ENCODE peak calls at places on chromosome 15, in seven cellular contexts. T is hypothalamus; Y is NCI-H345; L is activated CD8-positive, alpha-beta T cell treated with anti-CD3 and anti-CD28 coated beads for 36 hours; D is germinal center; E is ovary; N is ELF-1. S is an unnamed sample.

GRCh38 chr15:99925661-99926461 is 192.6 kb upstream of the LYSMD4 start:
- DNase-seq in T (no peak), Y (peak), L (peak), D (peak), E (peak), N (peak), S (peak)

GRCh38 chr15:65365229-65365628 is 12.6 kb downstream of the IGDCC3 start:
- DNase-seq in T (no peak), Y (no peak), L (no peak), D (no peak), E (no peak), N (peak), S (no peak)

GRCh38 chr15:68334661-68335124 is 57.1 kb downstream of the FEM1B start:
- DNase-seq in T (no peak), Y (no peak), L (no peak), D (no peak), E (no peak), N (no peak), S (peak)

GRCh38 chr15:59894835-59895234 is 109.3 kb upstream of the FOXB1 start:
- DNase-seq in T (no peak), Y (no peak), L (no peak), D (no peak), E (no peak), N (no peak), S (no peak)

GRCh38 chr15:75646112-75646943 is 1.4 kb upstream of the SNX33 start:
- DNase-seq in T (no peak), Y (no peak), L (no peak), D (no peak), E (no peak), N (no peak), S (no peak)

GRCh38 chr15:74228723-74229081 is 7.4 kb upstream of the CCDC33 start:
- DNase-seq in T (no peak), Y (peak), L (no peak), D (no peak), E (no peak), N (peak), S (no peak)

GRCh38 chr15:33215941-33216872 is 21.7 kb upstream of the FMN1 start:
- DNase-seq in T (no peak), Y (no peak), L (no peak), D (peak), E (no peak), N (peak), S (no peak)

GRCh38 chr15:79967331-79968182 is 3.4 kb downstream of the BCL2A1 start:
- DNase-seq in T (no peak), Y (no peak), L (peak), D (no peak), E (no peak), N (no peak), S (no peak)

GRCh38 chr15:98799991-98800390 is 151.7 kb downstream of the IGF1R start:
- DNase-seq in T (no peak), Y (no peak), L (no peak), D (no peak), E (no peak), N (peak), S (no peak)

GRCh38 chr15:66702035-66702769 is at the start of gene SMAD6:
- DNase-seq in T (peak), Y (peak), L (peak), D (peak), E (peak), N (peak), S (peak)

GRCh38 chr15:57376695-57377477 is 581 bp downstream of the CGNL1 start:
- DNase-seq in T (no peak), Y (peak), L (no peak), D (peak), E (peak), N (peak), S (no peak)

GRCh38 chr15:83685864-83686263 is 31.9 kb downstream of the ADAMTSL3 start:
- DNase-seq in T (no peak), Y (no peak), L (no peak), D (no peak), E (no peak), N (peak), S (no peak)

GRCh38 chr15:89556413-89557262 is 18.6 kb upstream of the TICRR start:
- DNase-seq in T (peak), Y (peak), L (peak), D (peak), E (peak), N (peak), S (peak)

GRCh38 chr15:57114070-57114469 is 195.6 kb downstream of the TCF12 start:
- DNase-seq in T (no peak), Y (no peak), L (no peak), D (no peak), E (no peak), N (no peak), S (no peak)

GRCh38 chr15:62606376-62607164 is 436.0 kb upstream of the TPM1 start:
- DNase-seq in T (no peak), Y (no peak), L (no peak), D (no peak), E (no peak), N (no peak), S (peak)

GRCh38 chr15:79102595-79102994 is 12.0 kb upstream of the RASGRF1 start:
- DNase-seq in T (no peak), Y (no peak), L (no peak), D (no peak), E (no peak), N (no peak), S (no peak)

GRCh38 chr15:71667228-71667627 is 143.1 kb upstream of the NR2E3 start:
- DNase-seq in T (no peak), Y (no peak), L (no peak), D (no peak), E (no peak), N (no peak), S (no peak)

GRCh38 chr15:46331546-46331945 is 696.7 kb downstream of the SQOR start:
- DNase-seq in T (no peak), Y (no peak), L (no peak), D (no peak), E (no peak), N (no peak), S (no peak)

GRCh38 chr15:88621789-88622604 is 857 bp downstream of the AEN start:
- DNase-seq in T (no peak), Y (no peak), L (peak), D (peak), E (no peak), N (no peak), S (no peak)

GRCh38 chr15:26614734-26615133 is 158.1 kb downstream of the GABRB3 start:
- DNase-seq in T (no peak), Y (no peak), L (no peak), D (no peak), E (no peak), N (no peak), S (no peak)

GRCh38 chr15:55221090-55222011 is 24.6 kb upstream of the RSL24D1 start:
- DNase-seq in T (no peak), Y (no peak), L (peak), D (peak), E (no peak), N (peak), S (no peak)

GRCh38 chr15:50798684-50799083 is 33.2 kb upstream of the SPPL2A start:
- DNase-seq in T (no peak), Y (no peak), L (no peak), D (no peak), E (no peak), N (no peak), S (no peak)

GRCh38 chr15:68684476-68684875 is 105.7 kb downstream of the CORO2B start:
- DNase-seq in T (no peak), Y (no peak), L (no peak), D (no peak), E (peak), N (no peak), S (no peak)

GRCh38 chr15:90638963-90639362 is 78.2 kb upstream of the BLM start:
- DNase-seq in T (no peak), Y (no peak), L (no peak), D (no peak), E (no peak), N (no peak), S (no peak)

GRCh38 chr15:41494190-41494921 is 682 bp downstream of the ITPKA start:
- DNase-seq in T (no peak), Y (peak), L (peak), D (peak), E (no peak), N (peak), S (no peak)

GRCh38 chr15:52114256-52114655 is 1.7 kb upstream of the BCL2L10 start:
- DNase-seq in T (no peak), Y (no peak), L (no peak), D (no peak), E (no peak), N (no peak), S (no peak)

GRCh38 chr15:100202309-100202943 is 139.3 kb downstream of the ADAMTS17 start:
- DNase-seq in T (no peak), Y (no peak), L (no peak), D (no peak), E (no peak), N (no peak), S (no peak)

GRCh38 chr15:29863438-29863837 is 41.2 kb upstream of the TJP1 start:
- DNase-seq in T (no peak), Y (no peak), L (no peak), D (no peak), E (no peak), N (no peak), S (no peak)

GRCh38 chr15:44215594-44215993 is 20.5 kb upstream of the FRMD5 start:
- DNase-seq in T (no peak), Y (no peak), L (no peak), D (no peak), E (no peak), N (no peak), S (no peak)

GRCh38 chr15:68553994-68554715 is 24.6 kb upstream of the CORO2B start:
- DNase-seq in T (peak), Y (peak), L (peak), D (peak), E (peak), N (peak), S (no peak)

GRCh38 chr15:40739042-40739441 is 16.0 kb downstream of the RMDN3 start:
- DNase-seq in T (no peak), Y (no peak), L (no peak), D (no peak), E (no peak), N (no peak), S (no peak)

GRCh38 chr15:75584121-75584520 is 5.0 kb upstream of the PTPN9 start:
- DNase-seq in T (no peak), Y (no peak), L (no peak), D (no peak), E (no peak), N (no peak), S (no peak)

GRCh38 chr15:52013151-52013791 is 5.7 kb upstream of the MAPK6 start:
- DNase-seq in T (no peak), Y (no peak), L (no peak), D (no peak), E (no peak), N (no peak), S (no peak)

GRCh38 chr15:58597943-58598828 is 151.3 kb downstream of the ADAM10 start:
- DNase-seq in T (no peak), Y (no peak), L (no peak), D (no peak), E (no peak), N (peak), S (no peak)

GRCh38 chr15:81410318-81410753 is 36.3 kb upstream of the TMC3 start:
- DNase-seq in T (peak), Y (peak), L (peak), D (peak), E (no peak), N (peak), S (peak)

GRCh38 chr15:50224606-50225005 is 40.9 kb downstream of the HDC start:
- DNase-seq in T (no peak), Y (no peak), L (no peak), D (no peak), E (no peak), N (no peak), S (no peak)

S was measured in frontal cortex.